ENCODE peak calls at places on chromosomes 7 and 10, in five cellular contexts. L is heart left ventricle, U is HCT116, F is adrenal gland, X is endothelial cell of umbilical vein. P is an unnamed sample.

GRCh38 chr7:142516038-142516501 is 233.2 kb upstream of the PRSS1 start:
- DNase-seq in L (no peak), U (peak; percentile 61), F (no peak), X (peak; percentile 65), P (no peak)

GRCh38 chr10:29895436-29895835 is 163.9 kb downstream of the JCAD start:
- DNase-seq in L (peak; percentile 82), U (no peak), F (peak; percentile 83), X (peak; percentile 98), P (no peak)

GRCh38 chr7:133139350-133139749 is 57.5 kb upstream of the CHCHD3 start:
- DNase-seq in L (no peak), U (peak; percentile 10), F (no peak), X (peak; percentile 32), P (no peak)

GRCh38 chr10:51308096-51308495 is 233.8 kb downstream of the PRKG1 start:
- DNase-seq in L (no peak), U (no peak), F (no peak), X (no peak), P (no peak)

GRCh38 chr10:42475168-42476098 is 162.9 kb downstream of the ZNF33B start:
- DNase-seq in L (no peak), U (peak; percentile 85), F (no peak), X (peak; percentile 29), P (peak; percentile 77)

GRCh38 chr7:32506266-32507054 is 11.2 kb downstream of the AVL9 start:
- DNase-seq in L (no peak), U (peak; percentile 77), F (no peak), X (peak; percentile 64), P (no peak)

GRCh38 chr10:118835682-118836326 is 81.0 kb upstream of the CACUL1 start:
- DNase-seq in L (no peak), U (peak; percentile 92), F (peak; percentile 69), X (no peak), P (no peak)

GRCh38 chr10:6766061-6766460 is 186.0 kb upstream of the PRKCQ start:
- DNase-seq in L (no peak), U (no peak), F (no peak), X (no peak), P (no peak)

GRCh38 chr7:91942312-91942711 is 1.6 kb downstream of the AKAP9 start:
- DNase-seq in L (no peak), U (no peak), F (no peak), X (no peak), P (no peak)

GRCh38 chr10:13146383-13146782 is 15.0 kb upstream of the MCM10 start:
- DNase-seq in L (no peak), U (no peak), F (no peak), X (no peak), P (no peak)

GRCh38 chr10:97468162-97468561 is 22.2 kb downstream of the ZDHHC16 start:
- DNase-seq in L (no peak), U (no peak), F (peak; percentile 48), X (no peak), P (no peak)

GRCh38 chr10:36172054-36172531 is 530.0 kb upstream of the FZD8 start:
- DNase-seq in L (no peak), U (no peak), F (no peak), X (peak; percentile 54), P (no peak)

GRCh38 chr7:30179016-30179436 is 44.2 kb downstream of the MTURN start:
- DNase-seq in L (no peak), U (no peak), F (no peak), X (no peak), P (no peak)

GRCh38 chr10:71094712-71095390 is 117.5 kb upstream of the UNC5B start:
- DNase-seq in L (no peak), U (no peak), F (peak; percentile 29), X (no peak), P (no peak)

GRCh38 chr10:101587725-101588614 is at the start of the genes DPCD and POLL:
- DNase-seq in L (peak; percentile 99), U (peak; percentile 91), F (peak; percentile 99), X (peak; percentile 95), P (peak; percentile 98)
- TF ChIP-seq POLR2A in L (no peak), U (peak; percentile 75), F (no peak), X (peak; percentile 60), P (no peak)

DNA sequence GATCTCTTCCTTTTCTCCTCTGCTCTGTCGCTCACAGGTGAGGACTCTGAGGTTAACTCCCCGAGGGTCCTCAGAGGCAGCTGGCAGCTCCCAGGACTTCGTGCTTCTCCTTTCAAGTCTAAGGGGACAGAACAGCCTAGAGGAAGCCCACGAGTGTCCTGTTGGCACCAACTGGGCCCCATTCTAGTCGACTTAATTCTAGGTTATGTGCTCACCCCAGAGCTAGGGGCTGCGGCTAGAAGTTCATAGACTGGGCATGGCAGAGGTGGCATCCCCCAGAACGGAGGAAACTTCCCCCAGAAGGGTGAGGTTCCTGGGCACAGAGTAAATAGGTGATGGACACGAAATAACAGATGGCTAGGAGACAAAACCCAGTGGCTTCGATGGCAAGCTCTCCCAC is 259.4 kb downstream of the TEX36 start:
- DNase-seq in L (no peak), U (no peak), F (no peak), X (no peak), P (no peak)
- TF ChIP-seq POLR2A in L (no peak), U (no peak), F (no peak), X (no peak), P (no peak)

GRCh38 chr7:601573-602340 is 82.1 kb upstream of the PDGFA start:
- DNase-seq in L (no peak), U (no peak), F (peak; percentile 70), X (peak; percentile 49), P (peak; percentile 93)
- TF ChIP-seq POLR2A in L (no peak), U (no peak), F (no peak), X (no peak), P (no peak)

GRCh38 chr7:159065852-159066480 is 78.7 kb downstream of the VIPR2 start:
- DNase-seq in L (no peak), U (no peak), F (peak; percentile 31), X (no peak), P (no peak)

GRCh38 chr7:159064121-159064815 is 80.4 kb downstream of the VIPR2 start:
- DNase-seq in L (peak; percentile 50), U (no peak), F (peak; percentile 24), X (no peak), P (no peak)

GRCh38 chr7:159064816-159065130 is 79.9 kb downstream of the VIPR2 start:
- DNase-seq in L (no peak), U (no peak), F (peak; percentile 39), X (no peak), P (no peak)

GRCh38 chr7:159066816-159067601 is 77.7 kb downstream of the VIPR2 start:
- DNase-seq in L (no peak), U (no peak), F (peak; percentile 18), X (no peak), P (no peak)

DNA sequence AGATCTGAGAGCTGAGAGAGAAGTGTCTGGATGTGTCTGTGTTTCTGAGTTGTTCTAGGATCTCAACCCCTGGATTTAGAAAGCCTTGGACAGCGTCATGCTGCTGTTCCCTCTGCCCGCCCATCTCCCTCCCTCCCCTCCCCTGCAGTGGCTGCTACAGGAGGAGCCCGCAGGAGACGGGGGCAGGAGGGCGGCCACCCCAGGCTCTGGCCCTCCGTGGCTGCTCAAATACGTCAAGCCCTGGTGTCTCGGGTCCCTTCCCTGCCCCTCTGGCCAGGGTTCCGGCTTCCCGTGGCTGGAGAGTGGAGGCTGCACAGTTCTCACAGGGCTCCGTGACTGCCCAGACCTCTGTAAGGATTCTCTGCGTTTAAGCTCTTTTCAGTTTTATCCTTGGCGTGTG is 79.5 kb downstream of the VIPR2 start:
- DNase-seq in L (peak; percentile 83), U (no peak), F (peak; percentile 27), X (no peak), P (no peak)
- TF ChIP-seq POLR2A in L (no peak), U (no peak), F (no peak), X (no peak), P (no peak)

GRCh38 chr7:27102578-27103442 is at the start of gene HOXA2:
- DNase-seq in L (no peak), U (no peak), F (peak; percentile 62), X (peak; percentile 86), P (no peak)
- TF ChIP-seq POLR2A in L (no peak), U (no peak), F (no peak), X (no peak), P (no peak)

DNA sequence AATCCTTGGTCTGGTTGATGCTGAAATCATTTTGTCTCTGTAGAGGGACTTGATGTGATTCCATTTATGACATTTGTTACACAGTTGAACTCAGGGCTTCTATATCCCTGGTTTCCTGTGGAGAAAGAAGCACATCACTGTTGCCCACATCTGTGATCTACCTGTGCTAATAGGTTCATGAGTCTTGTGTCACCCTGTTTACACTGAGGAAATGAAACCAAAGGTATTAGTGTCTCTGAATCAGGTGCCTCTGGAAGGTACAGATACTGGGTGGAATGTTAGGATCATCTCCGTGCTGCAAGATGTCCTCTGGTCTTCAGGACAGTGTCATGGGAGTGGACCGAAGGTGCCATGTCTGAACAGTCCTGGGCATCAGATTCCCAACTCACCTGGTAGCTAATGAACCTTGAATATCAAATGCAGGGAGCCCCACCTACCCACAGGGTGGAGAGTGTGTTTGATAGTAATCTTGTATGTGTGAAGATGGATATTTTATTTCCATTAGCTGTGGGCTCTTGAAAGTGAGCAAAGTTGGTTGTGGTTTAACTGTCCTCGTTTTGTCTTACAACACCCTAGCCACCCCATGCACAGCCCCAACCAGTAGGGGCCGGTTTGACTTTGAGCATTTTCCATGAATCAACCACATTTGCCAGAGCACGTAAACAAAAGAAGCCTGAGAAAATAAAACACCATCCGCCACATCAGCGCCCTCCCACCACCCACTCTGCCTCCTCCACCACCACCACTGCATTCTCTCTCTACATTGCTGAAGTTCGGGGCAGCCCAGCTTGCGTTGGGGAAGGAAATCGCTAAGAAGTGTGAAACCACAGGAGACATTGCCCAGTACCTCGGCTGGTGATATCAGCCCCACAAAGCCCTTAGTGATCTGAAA is 40.7 kb downstream of the TARP start:
- DNase-seq in L (no peak), U (no peak), F (no peak), X (no peak), P (peak; percentile 89)
- TF ChIP-seq POLR2A in L (no peak), U (no peak), F (no peak), X (no peak), P (no peak)